ENCODE peak calls at places on chromosomes 3 and 15, in six cellular contexts. One of them, this sample, is unnamed. For H3K9me3, the result is how much of the 10 kb centered on the place peaks cover.

GRCh38 chr15:25179673-25180511 is 225.1 kb downstream of the SNRPN start:
- DNase-seq in left lung: peak
- DNase-seq in thoracic aorta: no peak
- DNase-seq in right cardiac atrium: peak
- DNase-seq in GM12878: no peak
- DNase-seq in ovary: no peak
- DNase-seq in this sample: peak

GRCh38 chr15:96042734-96043224 is 287.7 kb upstream of the NR2F2 start:
- DNase-seq in left lung: no peak
- DNase-seq in thoracic aorta: no peak
- DNase-seq in right cardiac atrium: no peak
- DNase-seq in GM12878: peak
- DNase-seq in ovary: no peak
- DNase-seq in this sample: no peak

GRCh38 chr3:145531548-145531947 is 629.4 kb downstream of the PLOD2 start:
- DNase-seq in left lung: no peak
- DNase-seq in thoracic aorta: no peak
- DNase-seq in right cardiac atrium: no peak
- DNase-seq in GM12878: no peak
- DNase-seq in ovary: no peak
- DNase-seq in this sample: no peak

GRCh38 chr3:11447584-11448200 is 175.5 kb downstream of the ATG7 start:
- DNase-seq in left lung: no peak
- DNase-seq in thoracic aorta: no peak
- DNase-seq in right cardiac atrium: no peak
- DNase-seq in GM12878: no peak
- DNase-seq in ovary: no peak
- DNase-seq in this sample: no peak

GRCh38 chr3:86990171-86990733 is 697 bp downstream of the VGLL3 start:
- DNase-seq in left lung: peak
- DNase-seq in thoracic aorta: no peak
- DNase-seq in right cardiac atrium: peak
- DNase-seq in GM12878: no peak
- DNase-seq in ovary: peak
- DNase-seq in this sample: no peak

GRCh38 chr15:101029971-101030661 is 111.0 kb downstream of the LRRK1 start:
- DNase-seq in left lung: no peak
- DNase-seq in thoracic aorta: no peak
- DNase-seq in right cardiac atrium: no peak
- DNase-seq in GM12878: no peak
- DNase-seq in ovary: no peak
- DNase-seq in this sample: no peak

GRCh38 chr15:57849332-57849731 is 142.8 kb downstream of the POLR2M start:
- DNase-seq in left lung: no peak
- DNase-seq in thoracic aorta: no peak
- DNase-seq in right cardiac atrium: no peak
- DNase-seq in GM12878: no peak
- DNase-seq in ovary: no peak
- DNase-seq in this sample: no peak

GRCh38 chr15:43915820-43916660 is 89.2 kb downstream of the WDR76 start:
- DNase-seq in left lung: no peak
- DNase-seq in thoracic aorta: no peak
- DNase-seq in right cardiac atrium: peak
- DNase-seq in GM12878: no peak
- DNase-seq in ovary: peak
- DNase-seq in this sample: no peak

GRCh38 chr3:129476586-129476985 is 36.6 kb downstream of the IFT122 start:
- DNase-seq in left lung: no peak
- DNase-seq in thoracic aorta: no peak
- DNase-seq in right cardiac atrium: no peak
- DNase-seq in GM12878: no peak
- DNase-seq in ovary: no peak
- DNase-seq in this sample: no peak

GRCh38 chr15:51708013-51708412 is 26.7 kb downstream of the SCG3 start:
- DNase-seq in left lung: no peak
- DNase-seq in thoracic aorta: no peak
- DNase-seq in right cardiac atrium: no peak
- DNase-seq in GM12878: no peak
- DNase-seq in ovary: no peak
- DNase-seq in this sample: no peak

GRCh38 chr15:36965561-36966342 is 134.6 kb downstream of the MEIS2 start:
- DNase-seq in left lung: no peak
- DNase-seq in thoracic aorta: no peak
- DNase-seq in right cardiac atrium: no peak
- DNase-seq in GM12878: no peak
- DNase-seq in ovary: no peak
- DNase-seq in this sample: no peak

GRCh38 chr15:71375934-71376333 is 260.7 kb downstream of the THSD4 start:
- DNase-seq in left lung: no peak
- DNase-seq in thoracic aorta: no peak
- DNase-seq in right cardiac atrium: no peak
- DNase-seq in GM12878: no peak
- DNase-seq in ovary: no peak
- DNase-seq in this sample: no peak

GRCh38 chr3:195221015-195221853 is 49.7 kb downstream of the XXYLT1 start:
- DNase-seq in left lung: peak
- DNase-seq in thoracic aorta: no peak
- DNase-seq in right cardiac atrium: peak
- DNase-seq in GM12878: no peak
- DNase-seq in ovary: peak
- DNase-seq in this sample: no peak

DNA sequence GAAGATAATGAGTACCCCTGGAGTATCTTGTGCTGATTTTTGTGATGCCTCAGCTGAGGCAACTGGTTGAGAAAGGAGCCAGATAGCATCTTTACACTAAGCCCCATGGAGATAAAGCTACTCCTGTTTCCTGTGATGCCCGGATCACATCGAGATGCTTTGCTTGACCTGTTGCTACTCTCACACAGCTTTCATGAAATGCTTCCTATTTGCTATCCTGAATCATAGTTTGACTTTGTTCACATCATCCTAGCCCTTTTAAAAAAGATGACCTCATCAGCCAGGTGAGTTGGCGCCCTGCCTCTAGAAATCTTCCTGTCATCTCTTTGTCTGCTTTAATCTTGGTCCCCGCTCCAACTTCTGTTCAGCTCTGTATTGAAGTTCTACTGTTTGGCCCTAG is 409.6 kb upstream of the TBL1XR1 start:
- DNase-seq in left lung: no peak
- DNase-seq in thoracic aorta: no peak
- DNase-seq in right cardiac atrium: no peak
- DNase-seq in GM12878: no peak
- DNase-seq in ovary: no peak
- DNase-seq in this sample: no peak
- H3K9me3 ChIP-seq in left lung: under half
- H3K9me3 ChIP-seq in thoracic aorta: under half
- H3K9me3 ChIP-seq in right cardiac atrium: under half
- H3K9me3 ChIP-seq in GM12878: under half
- H3K9me3 ChIP-seq in ovary: under half
- H3K9me3 ChIP-seq in this sample: under half

GRCh38 chr15:92941668-92942067 is 41.5 kb downstream of the CHD2 start:
- DNase-seq in left lung: no peak
- DNase-seq in thoracic aorta: no peak
- DNase-seq in right cardiac atrium: no peak
- DNase-seq in GM12878: no peak
- DNase-seq in ovary: no peak
- DNase-seq in this sample: no peak

GRCh38 chr15:92938387-92938786 is 38.3 kb downstream of the CHD2 start:
- DNase-seq in left lung: no peak
- DNase-seq in thoracic aorta: no peak
- DNase-seq in right cardiac atrium: no peak
- DNase-seq in GM12878: no peak
- DNase-seq in ovary: no peak
- DNase-seq in this sample: no peak

GRCh38 chr15:92944946-92945521 is 44.9 kb downstream of the CHD2 start:
- DNase-seq in left lung: no peak
- DNase-seq in thoracic aorta: no peak
- DNase-seq in right cardiac atrium: no peak
- DNase-seq in GM12878: no peak
- DNase-seq in ovary: no peak
- DNase-seq in this sample: no peak

GRCh38 chr15:92943581-92943980 is 43.5 kb downstream of the CHD2 start:
- DNase-seq in left lung: no peak
- DNase-seq in thoracic aorta: no peak
- DNase-seq in right cardiac atrium: no peak
- DNase-seq in GM12878: no peak
- DNase-seq in ovary: no peak
- DNase-seq in this sample: no peak

GRCh38 chr15:92942706-92943105 is 42.6 kb downstream of the CHD2 start:
- DNase-seq in left lung: no peak
- DNase-seq in thoracic aorta: no peak
- DNase-seq in right cardiac atrium: no peak
- DNase-seq in GM12878: no peak
- DNase-seq in ovary: no peak
- DNase-seq in this sample: no peak
- H3K9me3 ChIP-seq in left lung: under half
- H3K9me3 ChIP-seq in thoracic aorta: under half
- H3K9me3 ChIP-seq in right cardiac atrium: under half
- H3K9me3 ChIP-seq in GM12878: under half
- H3K9me3 ChIP-seq in ovary: under half
- H3K9me3 ChIP-seq in this sample: under half

GRCh38 chr3:28215407-28215806 is 26.0 kb upstream of the CMC1 start:
- DNase-seq in left lung: no peak
- DNase-seq in thoracic aorta: no peak
- DNase-seq in right cardiac atrium: no peak
- DNase-seq in GM12878: no peak
- DNase-seq in ovary: no peak
- DNase-seq in this sample: no peak
- H3K9me3 ChIP-seq in left lung: under half
- H3K9me3 ChIP-seq in thoracic aorta: under half
- H3K9me3 ChIP-seq in right cardiac atrium: under half
- H3K9me3 ChIP-seq in GM12878: under half
- H3K9me3 ChIP-seq in ovary: under half
- H3K9me3 ChIP-seq in this sample: under half

DNA sequence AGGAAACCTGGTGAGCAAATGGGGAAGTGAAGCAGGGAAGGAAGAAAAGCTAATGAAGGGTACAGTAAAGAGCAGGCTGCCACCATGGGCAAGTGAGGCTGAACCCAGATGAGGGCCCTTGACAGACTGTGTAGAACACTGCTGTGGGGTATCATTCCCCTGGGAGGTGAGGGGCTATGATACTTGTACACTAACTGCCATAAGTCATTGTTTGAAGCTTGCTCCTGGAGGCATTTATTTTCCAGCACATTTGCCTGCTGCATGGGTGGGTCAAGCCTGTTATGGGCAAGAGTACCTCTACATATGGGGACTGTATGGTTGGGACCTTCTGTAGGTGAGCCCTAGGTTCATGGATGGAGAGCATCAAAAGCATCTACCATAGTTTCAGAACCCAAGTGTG is 57.4 kb downstream of the POMGNT2 start:
- DNase-seq in left lung: no peak
- DNase-seq in thoracic aorta: no peak
- DNase-seq in right cardiac atrium: no peak
- DNase-seq in GM12878: no peak
- DNase-seq in ovary: no peak
- DNase-seq in this sample: no peak
- H3K9me3 ChIP-seq in left lung: under half
- H3K9me3 ChIP-seq in thoracic aorta: under half
- H3K9me3 ChIP-seq in right cardiac atrium: under half
- H3K9me3 ChIP-seq in GM12878: under half
- H3K9me3 ChIP-seq in ovary: under half
- H3K9me3 ChIP-seq in this sample: under half

DNA sequence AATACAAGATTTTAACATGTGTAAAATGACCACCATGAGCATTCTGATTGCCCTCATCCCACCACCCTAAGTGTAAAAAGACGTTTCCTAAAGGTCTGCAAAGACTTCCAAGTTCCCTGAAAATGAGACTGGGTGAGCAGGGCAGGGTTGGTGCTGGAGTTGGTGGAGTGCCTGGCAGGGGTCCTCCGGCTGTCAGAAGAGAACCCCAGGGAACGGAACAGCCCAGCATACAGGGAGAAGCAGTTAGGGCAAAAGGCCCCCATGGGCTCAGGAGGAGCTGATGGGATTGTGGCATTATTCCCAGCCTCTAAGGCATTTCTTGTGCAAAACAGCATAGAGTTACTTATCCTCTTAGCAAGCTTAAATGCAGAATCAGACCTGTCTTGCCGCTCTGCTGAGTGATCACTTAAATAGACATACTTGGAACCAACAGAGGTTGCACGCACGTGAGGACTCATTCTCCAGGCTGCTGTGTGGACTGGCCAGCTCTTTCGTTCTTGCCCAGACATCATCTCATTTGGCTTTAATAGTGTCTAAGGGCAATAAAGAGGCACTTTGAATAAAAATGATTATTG is 36.0 kb downstream of the XYLB start:
- DNase-seq in left lung: no peak
- DNase-seq in thoracic aorta: no peak
- DNase-seq in right cardiac atrium: no peak
- DNase-seq in GM12878: no peak
- DNase-seq in ovary: no peak
- DNase-seq in this sample: no peak
- H3K9me3 ChIP-seq in left lung: under half
- H3K9me3 ChIP-seq in thoracic aorta: under half
- H3K9me3 ChIP-seq in right cardiac atrium: under half
- H3K9me3 ChIP-seq in GM12878: under half
- H3K9me3 ChIP-seq in ovary: under half
- H3K9me3 ChIP-seq in this sample: under half

DNA sequence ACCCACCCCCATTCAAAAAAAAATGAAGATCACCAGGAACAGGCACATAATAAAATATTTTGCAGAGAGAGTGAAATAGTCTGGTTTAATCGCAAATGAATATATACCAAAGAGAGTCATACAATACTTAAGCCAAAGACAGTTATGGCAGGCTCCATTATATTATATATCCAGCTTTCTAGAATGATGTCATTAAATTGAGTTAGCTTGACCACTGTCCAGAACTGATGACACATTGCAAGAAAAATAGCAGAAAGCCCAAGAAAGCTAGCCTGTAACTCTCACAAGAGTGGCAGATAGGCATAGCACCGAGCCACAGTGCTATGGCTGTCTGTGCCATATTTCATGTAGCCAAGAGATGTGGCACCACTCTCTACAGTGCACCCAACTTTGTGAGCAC is 231.9 kb upstream of the SEMA6D start:
- DNase-seq in left lung: no peak
- DNase-seq in thoracic aorta: no peak
- DNase-seq in right cardiac atrium: no peak
- DNase-seq in GM12878: no peak
- DNase-seq in ovary: no peak
- DNase-seq in this sample: no peak
- H3K9me3 ChIP-seq in left lung: under half
- H3K9me3 ChIP-seq in thoracic aorta: under half
- H3K9me3 ChIP-seq in right cardiac atrium: under half
- H3K9me3 ChIP-seq in GM12878: under half
- H3K9me3 ChIP-seq in ovary: under half
- H3K9me3 ChIP-seq in this sample: under half

This sample was measured in T-helper 17 cell.